ENCODE peak calls at places on chromosome 15, in four cellular contexts. Y is RWPE2, T is NCI-H187 treated with DMSO at 0.1 percent for 48 hours, B is fibroblast of mammary gland. D is an unnamed sample.

GRCh38 chr15:101615986-101616848 is 36.0 kb downstream of the TM2D3 start:
- DNase-seq in Y (no peak), B (peak), T (peak), D (peak)

GRCh38 chr15:85276508-85276907 is 103.9 kb upstream of the AKAP13 start:
- DNase-seq in B (no peak), T (no peak), Y (no peak), D (no peak)

GRCh38 chr15:80777836-80778620 is 1.1 kb upstream of the CEMIP start:
- DNase-seq in B (no peak), Y (no peak), T (no peak), D (no peak)

GRCh38 chr15:66508293-66508883 is 3.3 kb downstream of the ZWILCH start:
- DNase-seq in T (no peak), Y (no peak), B (no peak), D (no peak)

GRCh38 chr15:77744398-77744797 is 111.7 kb upstream of the LINGO1 start:
- DNase-seq in T (no peak), Y (no peak), B (no peak), D (no peak)

GRCh38 chr15:48580736-48581135 is 64.8 kb downstream of the FBN1 start:
- DNase-seq in T (no peak), Y (no peak), B (no peak), D (no peak)

GRCh38 chr15:59701880-59702279 is 12.8 kb upstream of the BNIP2 start:
- DNase-seq in B (no peak), T (no peak), Y (no peak), D (no peak)

GRCh38 chr15:74780523-74780982 is 1.3 kb upstream of the CSK start:
- DNase-seq in B (no peak), T (no peak), Y (no peak), D (no peak)

GRCh38 chr15:36961956-36962355 is 138.4 kb downstream of the MEIS2 start:
- DNase-seq in T (no peak), B (no peak), Y (no peak), D (no peak)

GRCh38 chr15:76575177-76576078 is 238.9 kb downstream of the ISL2 start:
- DNase-seq in B (no peak), Y (no peak), T (no peak), D (no peak)

GRCh38 chr15:39213385-39213840 is 367.5 kb upstream of the THBS1 start:
- DNase-seq in Y (peak), T (no peak), B (peak), D (no peak)

GRCh38 chr15:75036269-75036668 is 12.9 kb downstream of the PPCDC start:
- DNase-seq in B (peak), T (no peak), Y (peak), D (no peak)

GRCh38 chr15:58562135-58562534 is 130.3 kb downstream of the LIPC start:
- DNase-seq in B (no peak), Y (no peak), T (peak), D (no peak)

GRCh38 chr15:96336045-96336642 is 5.6 kb downstream of the NR2F2 start:
- DNase-seq in B (peak), T (no peak), Y (no peak), D (no peak)

GRCh38 chr15:36798366-36798765 is 218.9 kb downstream of the CDIN1 start:
- DNase-seq in B (peak), Y (no peak), T (no peak), D (no peak)

GRCh38 chr15:66491846-66492245 is 5.7 kb downstream of the SNAPC5 start:
- DNase-seq in T (no peak), B (no peak), Y (peak), D (no peak)

GRCh38 chr15:41506796-41507341 is 6.8 kb downstream of the LTK start:
- DNase-seq in B (no peak), Y (no peak), T (no peak), D (no peak)

GRCh38 chr15:76176059-76176458 is 116.3 kb downstream of the TMEM266 start:
- DNase-seq in B (no peak), T (no peak), Y (no peak), D (no peak)

GRCh38 chr15:59691194-59691805 is 2.2 kb upstream of the BNIP2 start:
- DNase-seq in T (no peak), Y (no peak), B (peak), D (peak)

GRCh38 chr15:70251246-70251990 is 153.7 kb upstream of the TLE3 start:
- DNase-seq in B (no peak), Y (no peak), T (no peak), D (no peak)

GRCh38 chr15:40409366-40409765 is 3.8 kb downstream of the IVD start:
- DNase-seq in Y (no peak), T (no peak), B (no peak), D (no peak)

GRCh38 chr15:86125775-86126174 is 46.1 kb downstream of the AGBL1 start:
- DNase-seq in Y (no peak), B (no peak), T (no peak), D (no peak)

GRCh38 chr15:31216210-31216911 is 110.3 kb upstream of the KLF13 start:
- DNase-seq in T (no peak), B (peak), Y (peak), D (peak)

GRCh38 chr15:84871428-84871985 is 13.0 kb upstream of the SLC28A1 start:
- DNase-seq in T (no peak), Y (no peak), B (no peak), D (no peak)

GRCh38 chr15:58707397-58707796 is 42.1 kb downstream of the ADAM10 start:
- DNase-seq in T (no peak), B (no peak), Y (no peak), D (no peak)

GRCh38 chr15:68379058-68379758 is 52.8 kb downstream of the ITGA11 start:
- DNase-seq in Y (peak), T (no peak), B (no peak), D (no peak)

GRCh38 chr15:26921433-26921832 is 49.5 kb upstream of the GABRG3 start:
- DNase-seq in B (no peak), T (no peak), Y (no peak), D (no peak)

GRCh38 chr15:66835558-66835878 is 133.5 kb downstream of the SMAD6 start:
- DNase-seq in T (no peak), B (peak), Y (peak), D (peak)

GRCh38 chr15:63052961-63053698 is 10.6 kb downstream of the TPM1 start:
- DNase-seq in B (peak), T (no peak), Y (no peak), D (peak)

GRCh38 chr15:67022587-67022986 is 42.8 kb upstream of the SMAD3 start:
- DNase-seq in B (no peak), T (no peak), Y (no peak), D (no peak)

D was measured in fibroblast of gingiva.